ENCODE peak calls at places on chromosomes 4 and X, in four cellular contexts. F is left lung, L is RPMI8226, M is lower lobe of right lung. I is an unnamed sample.

GRCh38 chr4:133995243-133995960 is 206.2 kb downstream of the PABPC4L start:
- DNase-seq in F (no peak), L (no peak), M (no peak), I (no peak)

GRCh38 chr4:83889802-83890201 is 353.9 kb downstream of the GPAT3 start:
- DNase-seq in F (no peak), L (no peak), M (no peak), I (no peak)

GRCh38 chr4:56261027-56261426 is 126.3 kb downstream of the AASDH start:
- DNase-seq in F (no peak), L (no peak), M (no peak), I (no peak)

GRCh38 chr4:129092636-129093172 is 635 bp downstream of the SCLT1 start:
- DNase-seq in F (no peak), L (peak), M (no peak), I (no peak)

GRCh38 chrX:109672239-109672638 is 47.3 kb upstream of the KCNE5 start:
- DNase-seq in F (no peak), L (no peak), M (no peak), I (no peak)

GRCh38 chr4:184845367-184846011 is 19.7 kb upstream of the ACSL1 start:
- DNase-seq in F (no peak), L (peak), M (no peak), I (no peak)

GRCh38 chr4:168580228-168580627 is 83.4 kb downstream of the PALLD start:
- DNase-seq in F (no peak), L (no peak), M (no peak), I (no peak)

GRCh38 chr4:180770265-180770664 is 1472.9 kb upstream of the TENM3 start:
- DNase-seq in F (no peak), L (no peak), M (no peak), I (no peak)

GRCh38 chrX:109155161-109155560 is 326.7 kb downstream of the GUCY2F start:
- DNase-seq in F (no peak), L (no peak), M (no peak), I (no peak)

GRCh38 chr4:185293202-185293601 is 83.8 kb downstream of the SNX25 start:
- DNase-seq in F (no peak), L (no peak), M (no peak), I (no peak)

GRCh38 chrX:55033429-55033828 is 2.7 kb upstream of the ALAS2 start:
- DNase-seq in F (no peak), L (no peak), M (no peak), I (no peak)

GRCh38 chr4:113610542-113610941 is 151.0 kb downstream of the CAMK2D start:
- DNase-seq in F (peak), L (no peak), M (no peak), I (no peak)

GRCh38 chr4:149987330-149987751 is 90.9 kb upstream of the DCLK2 start:
- DNase-seq in F (no peak), L (peak), M (no peak), I (no peak)

GRCh38 chr4:151331276-151332042 is 6.1 kb upstream of the SH3D19 start:
- DNase-seq in F (no peak), L (no peak), M (no peak), I (no peak)

GRCh38 chr4:140108713-140109230 is 45.2 kb downstream of the MAML3 start:
- DNase-seq in F (no peak), L (no peak), M (no peak), I (no peak)

I was measured in tibial artery.